ENCODE peak calls at places on chromosome 7, in ten cellular contexts. K, M, Q, A, H, Z, B, F, P and N are unnamed samples. For H3K27me3, the result is how much of the 10 kb centered on the place peaks cover.

GRCh38 chr7:104963378-104963990 is 50.5 kb upstream of the KMT2E start:
- DNase-seq in K (no peak), M (no peak), Q (no peak), A (no peak), H (no peak), Z (no peak), B (peak), F (no peak), P (no peak), N (no peak)

GRCh38 chr7:148116954-148117353 is 473.6 kb upstream of the C7orf33 start:
- DNase-seq in K (no peak), M (no peak), Q (no peak), A (no peak), H (no peak), Z (no peak), B (no peak), F (no peak), P (no peak), N (no peak)

GRCh38 chr7:79357101-79357500 is 96.4 kb downstream of the MAGI2 start:
- DNase-seq in K (no peak), M (no peak), Q (no peak), A (no peak), H (no peak), Z (no peak), B (no peak), F (no peak), P (no peak), N (no peak)

GRCh38 chr7:106618480-106618879 is 42.5 kb downstream of the CCDC71L start:
- DNase-seq in K (no peak), M (no peak), Q (no peak), A (no peak), H (no peak), Z (no peak), B (no peak), F (no peak), P (no peak), N (no peak)

GRCh38 chr7:38934536-38934935 is 25.5 kb upstream of the VPS41 start:
- DNase-seq in K (no peak), M (no peak), Q (no peak), A (no peak), H (no peak), Z (no peak), B (no peak), F (peak), P (no peak), N (no peak)

GRCh38 chr7:43572516-43573049 is 10.3 kb upstream of the STK17A start:
- DNase-seq in K (no peak), M (no peak), Q (no peak), A (no peak), H (peak), Z (peak), B (no peak), F (peak), P (no peak), N (no peak)

GRCh38 chr7:126803060-126803665 is 449.6 kb downstream of the GRM8 start:
- DNase-seq in K (peak), M (no peak), Q (peak), A (peak), H (peak), Z (no peak), B (no peak), F (peak), P (peak), N (no peak)

GRCh38 chr7:116139007-116139406 is 71.3 kb upstream of the TES start:
- DNase-seq in K (no peak), M (no peak), Q (no peak), A (no peak), H (no peak), Z (no peak), B (no peak), F (peak), P (no peak), N (no peak)

GRCh38 chr7:66205736-66206080 is 574 bp downstream of the TPST1 start:
- DNase-seq in K (no peak), M (no peak), Q (peak), A (no peak), H (no peak), Z (peak), B (no peak), F (no peak), P (peak), N (no peak)

GRCh38 chr7:99133766-99134564 is 9.9 kb downstream of the SMURF1 start:
- DNase-seq in K (no peak), M (no peak), Q (no peak), A (no peak), H (no peak), Z (no peak), B (no peak), F (peak), P (no peak), N (no peak)

GRCh38 chr7:36018816-36019484 is 134.1 kb upstream of the EEPD1 start:
- DNase-seq in K (no peak), M (no peak), Q (no peak), A (peak), H (no peak), Z (no peak), B (no peak), F (no peak), P (no peak), N (no peak)

GRCh38 chr7:135165862-135166261 is 4.6 kb downstream of the CYREN start:
- DNase-seq in K (no peak), M (no peak), Q (no peak), A (no peak), H (no peak), Z (no peak), B (no peak), F (no peak), P (no peak), N (no peak)

GRCh38 chr7:91098566-91098965 is 165.7 kb upstream of the FZD1 start:
- DNase-seq in K (no peak), M (no peak), Q (no peak), A (no peak), H (no peak), Z (no peak), B (no peak), F (no peak), P (no peak), N (no peak)

GRCh38 chr7:108076141-108076540 is 54.0 kb downstream of the LAMB4 start:
- DNase-seq in K (no peak), M (no peak), Q (no peak), A (no peak), H (no peak), Z (no peak), B (no peak), F (no peak), P (no peak), N (no peak)

GRCh38 chr7:139294241-139294640 is 46.9 kb upstream of the FMC1 start:
- DNase-seq in K (no peak), M (no peak), Q (no peak), A (no peak), H (no peak), Z (no peak), B (no peak), F (no peak), P (no peak), N (no peak)

GRCh38 chr7:40232242-40232929 is 97.6 kb downstream of the SUGCT start:
- DNase-seq in K (no peak), M (no peak), Q (no peak), A (no peak), H (peak), Z (no peak), B (no peak), F (peak), P (no peak), N (no peak)

GRCh38 chr7:13770305-13770704 is 219.2 kb downstream of the ETV1 start:
- DNase-seq in K (no peak), M (no peak), Q (no peak), A (no peak), H (no peak), Z (no peak), B (no peak), F (peak), P (no peak), N (no peak)

GRCh38 chr7:109009636-109010035 is 440.0 kb downstream of the DNAJB9 start:
- DNase-seq in K (no peak), M (no peak), Q (no peak), A (no peak), H (no peak), Z (no peak), B (no peak), F (no peak), P (no peak), N (no peak)

GRCh38 chr7:100090527-100091410 is 2.0 kb downstream of the COPS6 start:
- DNase-seq in K (no peak), M (no peak), Q (no peak), A (no peak), H (no peak), Z (no peak), B (no peak), F (peak), P (no peak), N (no peak)

GRCh38 chr7:138838166-138838565 is 40.2 kb upstream of the ATP6V0A4 start:
- DNase-seq in K (no peak), M (no peak), Q (no peak), A (peak), H (no peak), Z (no peak), B (no peak), F (no peak), P (no peak), N (no peak)

DNA sequence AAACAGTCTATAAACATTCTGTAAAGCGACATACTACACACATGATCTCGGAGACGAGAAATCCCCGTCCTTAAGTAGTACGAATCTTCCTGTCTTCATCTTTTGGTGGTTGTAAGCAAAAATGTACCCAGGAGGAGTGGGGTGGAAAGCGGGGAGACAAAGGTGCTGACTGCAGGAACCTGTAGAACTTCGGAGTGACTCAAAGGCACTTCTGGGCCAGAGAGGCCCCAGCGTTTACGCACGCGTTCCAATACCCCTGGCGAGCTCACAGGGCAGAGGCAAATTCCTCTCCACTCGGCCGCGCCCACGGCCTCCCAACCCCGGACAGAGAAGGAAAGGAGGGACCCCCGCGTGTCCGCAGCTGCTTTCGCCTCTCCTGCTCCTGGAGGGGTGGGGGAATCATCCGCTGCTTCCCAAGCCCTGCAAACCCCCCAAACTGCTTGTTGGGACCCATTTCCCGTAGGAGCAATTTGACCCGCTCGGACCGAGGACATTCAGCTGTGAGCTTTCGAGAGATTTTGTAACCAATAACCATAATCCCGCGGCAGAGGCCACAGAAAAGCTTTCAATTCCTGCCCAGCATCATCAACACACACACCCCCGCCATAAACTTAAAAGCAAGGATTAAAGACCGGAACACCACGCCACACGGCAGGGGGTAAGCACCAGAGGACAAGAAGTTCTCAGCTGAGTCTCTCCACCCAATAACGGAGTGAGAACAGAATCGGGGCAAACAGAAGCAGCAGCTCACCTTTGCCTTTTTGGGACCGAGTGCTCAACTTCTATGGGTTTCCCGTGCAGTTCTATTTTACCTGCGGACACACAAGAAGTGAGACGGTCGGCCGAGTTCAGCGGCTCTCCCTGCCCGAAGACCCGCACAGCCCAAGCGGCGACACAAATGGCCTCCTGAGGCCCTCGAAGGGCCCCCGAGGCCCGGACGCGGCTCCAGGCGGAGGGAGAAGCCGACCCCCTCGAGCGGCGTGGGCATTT is 2.3 kb downstream of the IGF2BP3 start:
- DNase-seq in K (no peak), M (no peak), Q (peak), A (peak), H (no peak), Z (no peak), B (no peak), F (peak), P (peak), N (no peak)
- H3K27me3 ChIP-seq in K (under half), M (half or more), Q (under half), A (under half), H (under half), Z (half or more), B (under half), F (under half), P (half or more), N (under half)

DNA sequence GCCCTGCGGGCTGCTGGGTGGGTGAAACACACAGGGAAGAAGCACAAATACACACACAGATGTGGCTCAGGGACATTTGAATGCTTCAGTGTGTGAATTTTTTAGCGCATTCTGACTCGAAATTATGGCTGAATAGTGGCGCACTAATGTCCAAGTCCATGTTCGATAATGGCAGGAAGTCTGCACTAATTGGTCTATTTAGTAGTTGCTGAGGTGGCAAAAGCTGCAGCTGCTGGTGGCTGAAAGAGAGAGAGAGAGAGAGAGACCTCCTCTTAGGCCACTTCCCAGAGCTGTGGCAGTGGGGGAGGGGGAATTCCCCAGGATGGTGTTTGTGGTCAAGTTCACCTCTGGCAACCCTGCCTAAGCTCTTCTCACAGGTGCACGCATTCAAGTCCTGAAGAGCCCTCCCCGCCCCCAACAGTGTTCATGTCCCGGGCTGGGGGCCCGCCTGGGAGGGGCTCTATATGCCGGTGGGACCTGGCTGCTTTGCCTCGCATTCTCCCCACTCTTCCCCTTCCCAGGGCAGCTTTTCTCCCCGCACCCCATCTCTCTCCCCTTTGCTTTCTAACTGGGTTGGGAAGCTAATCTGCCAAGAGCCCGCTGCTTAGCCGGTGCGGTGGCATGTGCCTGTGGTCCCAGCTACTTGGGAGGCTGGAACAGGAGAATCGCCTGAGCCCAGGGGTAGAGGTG is 6.0 kb upstream of the MNX1 start:
- DNase-seq in K (no peak), M (no peak), Q (peak), A (peak), H (no peak), Z (no peak), B (no peak), F (no peak), P (no peak), N (no peak)
- H3K27me3 ChIP-seq in K (half or more), M (half or more), Q (half or more), A (half or more), H (under half), Z (half or more), B (under half), F (under half), P (half or more), N (under half)

DNA sequence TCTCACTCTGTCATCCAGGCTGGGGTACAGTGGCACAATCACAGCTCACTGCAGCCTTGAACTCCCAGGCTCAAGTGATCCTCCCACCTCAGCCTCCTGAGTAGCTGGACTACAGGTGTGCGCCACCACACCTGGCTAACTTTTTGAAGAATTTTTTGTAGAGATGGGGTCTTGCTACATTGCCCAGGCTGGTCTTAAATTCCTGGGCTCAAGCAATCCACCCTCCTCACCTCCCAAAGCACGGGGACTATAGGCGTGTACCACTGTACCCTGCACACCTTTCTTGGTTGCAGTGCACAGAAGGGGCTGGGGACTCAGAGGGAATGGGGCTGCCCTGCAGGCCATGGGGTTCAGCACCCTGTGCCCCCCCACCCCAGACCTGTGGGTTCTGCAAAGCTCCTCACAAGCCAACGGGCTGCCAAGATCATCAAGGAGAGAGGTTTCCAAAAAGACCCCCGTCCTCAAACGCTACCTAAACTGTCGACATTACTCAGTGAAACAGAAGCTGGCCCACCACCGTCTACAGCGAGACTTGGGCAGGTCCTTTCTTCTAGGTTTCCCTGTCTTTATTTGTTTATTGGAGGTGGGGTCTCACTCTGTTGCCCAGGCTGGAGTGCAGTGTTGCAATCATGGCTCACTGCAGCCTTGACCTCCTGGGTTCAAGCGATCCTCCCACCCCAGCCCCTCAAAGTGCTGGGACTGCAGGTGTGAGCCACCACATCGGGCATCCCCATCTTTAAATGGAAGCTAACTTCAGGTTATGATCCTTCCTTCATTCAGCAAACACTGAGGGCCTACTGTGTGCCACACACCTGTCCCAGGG is 26.6 kb upstream of the ELFN1 start:
- DNase-seq in K (no peak), M (no peak), Q (no peak), A (no peak), H (no peak), Z (no peak), B (no peak), F (no peak), P (no peak), N (no peak)
- H3K27me3 ChIP-seq in K (under half), M (half or more), Q (under half), A (under half), H (under half), Z (under half), B (under half), F (under half), P (under half), N (under half)

DNA sequence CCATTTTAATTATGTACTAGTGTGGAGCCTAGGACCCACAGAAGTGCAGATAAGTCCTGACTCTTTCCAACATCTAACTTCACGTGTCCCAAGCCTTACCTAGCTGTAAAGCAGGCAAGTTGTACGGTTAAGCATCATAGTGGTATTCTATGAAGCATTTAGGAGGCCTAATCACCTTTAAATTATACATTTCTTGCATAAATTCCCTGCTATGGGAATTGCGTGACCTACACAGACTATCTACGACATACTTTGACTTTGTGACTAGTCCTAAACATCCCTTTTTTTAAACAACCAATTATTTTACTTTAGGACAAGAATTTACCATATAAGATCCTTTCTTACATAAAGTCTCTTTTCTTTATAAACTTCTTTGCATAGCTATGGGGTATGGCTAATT is 37.7 kb upstream of the LRGUK start:
- DNase-seq in K (no peak), M (no peak), Q (no peak), A (no peak), H (no peak), Z (no peak), B (no peak), F (no peak), P (no peak), N (no peak)
- H3K27me3 ChIP-seq in K (under half), M (under half), Q (under half), A (under half), H (under half), Z (under half), B (under half), F (under half), P (under half), N (under half)

GRCh38 chr7:144830811-144831210 is 5.0 kb downstream of the TPK1 start:
- DNase-seq in K (no peak), M (no peak), Q (no peak), A (no peak), H (no peak), Z (no peak), B (no peak), F (no peak), P (no peak), N (no peak)

GRCh38 chr7:144835668-144836544 is at the start of gene TPK1:
- DNase-seq in K (peak), M (peak), Q (peak), A (peak), H (peak), Z (peak), B (peak), F (peak), P (peak), N (peak)

GRCh38 chr7:144836545-144836842 is 641 bp upstream of the TPK1 start:
- DNase-seq in K (no peak), M (no peak), Q (no peak), A (no peak), H (no peak), Z (no peak), B (no peak), F (no peak), P (no peak), N (no peak)

GRCh38 chr7:144834516-144835165 is 1.2 kb downstream of the TPK1 start:
- DNase-seq in K (peak), M (no peak), Q (no peak), A (peak), H (no peak), Z (peak), B (no peak), F (no peak), P (no peak), N (no peak)

GRCh38 chr7:144835166-144835611 is 664 bp downstream of the TPK1 start:
- DNase-seq in K (peak), M (no peak), Q (peak), A (no peak), H (no peak), Z (peak), B (peak), F (peak), P (no peak), N (peak)
- H3K27me3 ChIP-seq in K (under half), M (under half), Q (under half), A (under half), H (under half), Z (under half), B (under half), F (under half), P (under half), N (under half)

GRCh38 chr7:134130124-134130523 is 3.0 kb downstream of the LRGUK start:
- DNase-seq in K (no peak), M (no peak), Q (no peak), A (no peak), H (no peak), Z (no peak), B (no peak), F (no peak), P (no peak), N (no peak)
- H3K27me3 ChIP-seq in K (under half), M (under half), Q (under half), A (under half), H (under half), Z (under half), B (under half), F (under half), P (under half), N (under half)